ENCODE peak calls at places on chromosomes 1 and 21, in ten cellular contexts. P is natural killer cell; T is activated CD8-positive, alpha-beta T cell treated with anti-CD3 and anti-CD28 coated beads for 36 hours; X is NB4; J is MCF 10A; U is progenitor cell of endocrine pancreas; Q is PC-9; B is mesothelial cell of epicardium; N is thoracic aorta; F is cardiac muscle cell. Z is an unnamed sample.
A peak's percentile ranks its signal among the peaks of the same experiment; 100 is the strongest.

GRCh38 chr1:13582713-13583443 is 754 bp upstream of the PDPN start:
- DNase-seq in U (no peak), J (no peak), X (no peak), P (no peak), N (no peak), F (no peak), T (no peak), Q (no peak), B (no peak), Z (no peak)

GRCh38 chr21:39020751-39021474 is 162.3 kb downstream of the PSMG1 start:
- DNase-seq in P (no peak), N (no peak), B (no peak), F (no peak), X (peak; percentile 58), U (no peak), T (no peak), J (peak; percentile 76), Q (peak; percentile 76), Z (no peak)

GRCh38 chr1:30754684-30755171 is 2.8 kb downstream of the LAPTM5 start:
- DNase-seq in P (no peak), N (no peak), F (no peak), U (no peak), T (peak; percentile 62), J (no peak), Q (no peak), B (no peak), X (peak; percentile 54), Z (no peak)

GRCh38 chr1:108708726-108709660 is 3.7 kb upstream of the FNDC7 start:
- DNase-seq in N (no peak), P (peak; percentile 48), J (peak; percentile 27), T (peak; percentile 85), Q (no peak), B (no peak), X (peak; percentile 65), U (no peak), F (no peak), Z (no peak)

GRCh38 chr1:218772575-218772974 is 401.1 kb upstream of the LYPLAL1 start:
- DNase-seq in J (peak; percentile 46), U (no peak), F (no peak), P (no peak), B (no peak), X (no peak), T (no peak), N (no peak), Q (no peak), Z (no peak)

GRCh38 chr1:219660666-219661463 is 48.0 kb upstream of the ZC3H11B start:
- DNase-seq in F (peak; percentile 93), N (peak; percentile 59), T (peak; percentile 67), P (no peak), B (peak; percentile 90), Q (no peak), U (peak; percentile 76), X (peak; percentile 85), J (peak; percentile 89), Z (peak; percentile 88)

GRCh38 chr1:25081496-25081895 is 150.8 kb downstream of the SYF2 start:
- DNase-seq in Q (no peak), X (no peak), U (no peak), T (no peak), F (no peak), B (no peak), J (no peak), P (no peak), N (no peak), Z (no peak)

GRCh38 chr1:22132517-22133235 is 10.2 kb downstream of the WNT4 start:
- DNase-seq in N (peak; percentile 23), Q (no peak), T (no peak), F (no peak), U (no peak), B (no peak), P (no peak), X (no peak), J (peak; percentile 82), Z (peak; percentile 60)

GRCh38 chr21:36105327-36105842 is 29.5 kb upstream of the CBR3 start:
- DNase-seq in P (no peak), F (no peak), U (no peak), X (no peak), Q (no peak), B (no peak), T (no peak), J (no peak), N (no peak), Z (no peak)

GRCh38 chr21:36100971-36101641 is 31.3 kb downstream of the CBR1 start:
- DNase-seq in B (no peak), F (no peak), P (no peak), J (no peak), Q (no peak), X (no peak), T (no peak), N (no peak), U (no peak), Z (no peak)

GRCh38 chr21:36109868-36110267 is 25.0 kb upstream of the CBR3 start:
- DNase-seq in F (no peak), X (no peak), P (no peak), Q (no peak), N (no peak), B (no peak), T (no peak), J (no peak), U (no peak), Z (no peak)

GRCh38 chr21:36103434-36103833 is 31.4 kb upstream of the CBR3 start:
- DNase-seq in B (no peak), P (no peak), U (no peak), N (no peak), X (no peak), Q (peak; percentile 43), F (no peak), J (no peak), T (no peak), Z (no peak)

DNA sequence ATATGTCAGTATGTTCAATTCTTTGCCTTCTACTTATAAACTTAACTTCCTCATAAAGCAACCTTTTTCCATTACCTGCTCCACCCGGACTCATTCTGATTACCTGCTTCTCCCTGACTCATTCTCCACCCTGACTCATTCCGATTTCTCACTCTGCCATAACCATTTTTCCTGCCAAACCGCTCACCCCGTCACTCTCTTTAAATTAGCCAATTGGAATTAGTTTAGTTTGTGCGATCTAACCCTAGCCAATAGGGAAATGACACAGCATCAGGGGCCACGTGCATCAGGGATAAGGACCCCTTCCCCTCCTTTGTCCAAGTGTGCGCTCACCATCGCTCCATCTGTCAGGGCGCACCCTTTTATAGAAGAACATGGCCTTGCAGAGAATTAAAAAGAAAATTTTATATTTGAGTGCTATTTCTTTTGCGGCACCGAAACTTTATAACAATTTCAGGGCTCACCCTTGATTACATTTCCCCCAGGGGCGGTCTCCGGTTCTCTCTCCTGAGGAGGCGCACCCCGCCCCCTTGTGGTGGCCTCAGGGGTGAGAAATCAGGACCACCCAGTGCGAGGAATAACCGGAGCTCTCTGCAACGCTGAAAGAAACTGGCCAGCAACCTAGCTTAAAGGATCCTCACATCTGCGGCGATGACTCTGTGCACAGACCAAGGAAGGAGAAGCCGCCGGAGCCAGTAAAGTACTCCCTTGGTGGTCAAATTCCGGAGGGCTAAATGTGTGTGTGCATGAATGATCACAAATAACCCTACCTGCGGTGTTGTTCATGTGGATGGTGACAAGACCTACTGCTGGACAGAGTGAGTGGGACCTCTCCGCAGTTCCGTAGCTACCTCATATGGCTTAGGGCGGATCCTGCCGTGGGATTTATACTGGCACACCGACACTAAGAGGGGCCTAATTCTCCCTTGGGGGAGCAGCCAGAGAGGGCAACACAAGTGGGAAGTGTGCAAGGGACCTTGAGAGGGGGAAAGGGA is 30.3 kb upstream of the CBR3 start:
- DNase-seq in Q (no peak), P (no peak), B (no peak), X (no peak), F (peak; percentile 83), J (peak; percentile 40), T (peak; percentile 75), N (no peak), U (peak; percentile 15), Z (peak; percentile 58)
- TF ChIP-seq CTCF in Q (no peak), P (peak; percentile 29), B (no peak), X (peak; percentile 26), F (peak; percentile 64), J (no peak), T (peak; percentile 63), N (peak; percentile 57), U (peak; percentile 59), Z (peak; percentile 53)

GRCh38 chr1:240693844-240694243 is 81.9 kb upstream of the GREM2 start:
- DNase-seq in P (no peak), X (no peak), N (no peak), U (no peak), B (no peak), Q (no peak), F (no peak), J (no peak), T (no peak), Z (no peak)

GRCh38 chr1:240692339-240692705 is 80.4 kb upstream of the GREM2 start:
- DNase-seq in P (no peak), N (no peak), Q (no peak), B (no peak), U (no peak), T (no peak), F (no peak), X (no peak), J (no peak), Z (no peak)

GRCh38 chr1:240695416-240695815 is 83.5 kb upstream of the GREM2 start:
- DNase-seq in P (no peak), T (no peak), B (no peak), J (no peak), U (no peak), Q (no peak), X (no peak), F (no peak), N (no peak), Z (no peak)

GRCh38 chr1:240693036-240693435 is 81.1 kb upstream of the GREM2 start:
- DNase-seq in P (no peak), N (no peak), T (no peak), U (no peak), X (no peak), J (no peak), Q (no peak), F (no peak), B (no peak), Z (no peak)

GRCh38 chr1:240691521-240692338 is 79.8 kb upstream of the GREM2 start:
- DNase-seq in T (peak; percentile 3), B (peak; percentile 45), N (no peak), J (peak; percentile 71), P (no peak), Q (no peak), U (peak; percentile 15), F (peak; percentile 70), X (peak; percentile 11), Z (peak; percentile 38)
- TF ChIP-seq CTCF in T (no peak), B (no peak), N (no peak), J (peak; percentile 98), P (peak; percentile 37), Q (peak; percentile 33), U (peak; percentile 77), F (peak; percentile 25), X (peak; percentile 41), Z (peak; percentile 41)

DNA sequence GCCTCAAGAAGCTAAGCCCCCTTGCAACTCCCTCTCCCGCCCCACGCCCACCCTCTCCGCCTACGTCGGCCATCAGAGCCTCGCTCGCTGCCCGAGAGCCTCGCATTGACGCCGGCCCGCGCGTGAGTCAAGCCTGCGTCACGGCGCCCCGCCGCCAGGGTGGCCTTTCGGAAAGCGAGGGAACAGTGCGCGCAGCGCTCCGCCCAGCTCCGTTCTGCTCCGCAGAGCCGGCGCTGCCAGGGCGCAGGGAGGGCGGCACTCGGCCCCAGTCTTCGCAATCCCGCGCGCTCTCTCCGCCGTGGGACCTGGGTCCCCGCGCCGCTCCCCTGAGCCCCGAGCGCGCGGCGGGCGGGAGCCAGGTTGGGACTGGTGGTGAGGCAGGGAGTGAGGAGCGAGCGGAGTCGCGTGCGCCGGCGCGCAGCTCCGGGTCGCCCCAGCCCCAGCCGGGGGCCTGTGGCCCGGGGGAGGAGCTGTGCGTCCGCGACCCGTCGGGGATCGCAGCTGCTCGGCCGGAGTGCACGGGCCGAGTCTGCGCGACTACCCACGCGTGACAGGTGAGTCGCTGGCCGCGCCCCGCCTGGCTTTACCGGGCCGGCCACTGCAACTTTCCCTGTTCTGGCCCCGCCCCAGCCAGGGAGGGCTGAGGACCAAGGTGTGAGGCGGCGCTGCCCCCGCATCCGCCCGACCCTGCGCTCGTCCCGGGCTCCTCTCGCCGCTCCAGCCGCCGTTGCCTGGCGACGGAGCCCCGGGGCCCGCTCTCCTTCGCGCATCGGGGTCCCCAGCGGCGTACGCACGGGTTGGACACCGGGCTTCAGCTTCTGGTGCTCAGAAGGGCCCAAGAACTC is at the start of gene SLC6A17:
- DNase-seq in U (peak; percentile 23), T (peak; percentile 69), P (no peak), F (peak; percentile 46), N (no peak), Q (peak; percentile 51), X (no peak), J (peak; percentile 26), B (peak; percentile 59), Z (peak; percentile 47)
- TF ChIP-seq CTCF in U (peak; percentile 35), T (no peak), P (no peak), F (no peak), N (no peak), Q (peak; percentile 31), X (no peak), J (no peak), B (peak; percentile 40), Z (no peak)

GRCh38 chr1:159168043-159168442 is 3.4 kb upstream of the CADM3 start:
- DNase-seq in X (no peak), F (no peak), N (no peak), B (no peak), U (no peak), J (peak; percentile 70), T (no peak), P (no peak), Q (no peak), Z (no peak)
- TF ChIP-seq CTCF in X (no peak), F (no peak), N (no peak), B (no peak), U (no peak), J (no peak), T (no peak), P (no peak), Q (no peak), Z (no peak)